ENCODE peak calls at places on chromosomes 2 and 18, in nine cellular contexts. M is astrocyte of the spinal cord, G is mucosa of descending colon, Q is A549, I is mesothelial cell of epicardium, D is breast epithelium, O is fibroblast of lung, H is prostate gland, B is esophagus squamous epithelium. Z is an unnamed sample.

GRCh38 chr2:119521437-119521825 is 2.9 kb downstream of the SCTR start:
- DNase-seq in I (no peak), M (no peak), O (no peak), H (no peak), Q (no peak), G (no peak), B (no peak), D (no peak), Z (no peak)

GRCh38 chr2:191863988-191864387 is 17.1 kb upstream of the CAVIN2 start:
- DNase-seq in Q (no peak), B (no peak), H (no peak), I (no peak), D (no peak), M (peak), G (no peak), O (peak), Z (no peak)

GRCh38 chr18:57427429-57428181 is 7.6 kb upstream of the ONECUT2 start:
- DNase-seq in M (no peak), Q (no peak), G (no peak), D (no peak), I (no peak), H (no peak), O (no peak), B (no peak), Z (peak)

GRCh38 chr2:165219491-165219890 is 15.6 kb upstream of the SCN3A start:
- DNase-seq in O (no peak), M (no peak), I (no peak), Q (no peak), H (no peak), B (no peak), D (no peak), G (no peak), Z (no peak)

GRCh38 chr2:221500501-221501209 is 71.4 kb downstream of the EPHA4 start:
- DNase-seq in I (no peak), B (no peak), Q (no peak), M (no peak), D (no peak), O (peak), G (no peak), H (no peak), Z (no peak)

GRCh38 chr2:204794624-204795023 is 249.3 kb downstream of the PARD3B start:
- DNase-seq in M (no peak), D (no peak), H (no peak), B (no peak), I (no peak), O (no peak), Q (no peak), G (no peak), Z (no peak)

GRCh38 chr2:120546077-120546864 is 189.4 kb upstream of the GLI2 start:
- DNase-seq in M (peak), G (peak), Q (no peak), O (peak), H (no peak), B (no peak), D (no peak), I (no peak), Z (no peak)

GRCh38 chr18:35042389-35043066 is 1.3 kb downstream of the MAPRE2 start:
- DNase-seq in G (no peak), M (no peak), O (peak), D (no peak), H (no peak), I (no peak), B (no peak), Q (no peak), Z (no peak)

GRCh38 chr18:59966913-59967312 is 67.1 kb downstream of the PMAIP1 start:
- DNase-seq in B (no peak), Q (no peak), D (no peak), O (no peak), G (no peak), H (peak), M (no peak), I (no peak), Z (no peak)

GRCh38 chr2:148885988-148886387 is 11.0 kb downstream of the KIF5C start:
- DNase-seq in I (no peak), Q (no peak), D (no peak), H (no peak), B (no peak), M (no peak), G (no peak), O (no peak), Z (no peak)

GRCh38 chr2:241813806-241814570 is 5.0 kb downstream of the NEU4 start:
- DNase-seq in D (no peak), O (no peak), B (no peak), H (no peak), M (no peak), G (no peak), I (no peak), Q (no peak), Z (peak)

GRCh38 chr2:46988230-46988629 is 72.6 kb upstream of the MCFD2 start:
- DNase-seq in M (no peak), Q (no peak), G (no peak), H (no peak), D (no peak), I (no peak), O (no peak), B (no peak), Z (no peak)

GRCh38 chr2:136056077-136056688 is 61.8 kb downstream of the CXCR4 start:
- DNase-seq in H (no peak), B (no peak), D (no peak), M (no peak), O (no peak), G (no peak), Q (no peak), I (no peak), Z (no peak)

GRCh38 chr2:222205136-222205535 is 93.7 kb downstream of the PAX3 start:
- DNase-seq in O (no peak), I (no peak), Q (no peak), M (no peak), B (no peak), D (no peak), H (no peak), G (no peak), Z (no peak)

GRCh38 chr2:174330945-174331619 is 3.7 kb upstream of the SP9 start:
- DNase-seq in M (no peak), O (no peak), I (no peak), B (no peak), Q (no peak), D (no peak), H (no peak), G (no peak), Z (no peak)

GRCh38 chr2:220279372-220279771 is 651.9 kb downstream of the SLC4A3 start:
- DNase-seq in M (peak), I (no peak), Q (peak), O (peak), B (no peak), H (no peak), D (no peak), G (no peak), Z (no peak)

GRCh38 chr18:41370740-41371623 is 584.1 kb upstream of the PIK3C3 start:
- DNase-seq in Q (no peak), D (no peak), I (no peak), O (no peak), M (no peak), H (no peak), G (no peak), B (no peak), Z (no peak)

GRCh38 chr2:110674620-110675555 is 3.0 kb downstream of the BUB1 start:
- DNase-seq in D (no peak), Q (peak), O (peak), B (no peak), I (no peak), G (no peak), M (peak), H (no peak), Z (peak)

GRCh38 chr2:174730530-174731018 is 33.7 kb downstream of the CHRNA1 start:
- DNase-seq in O (no peak), M (no peak), D (no peak), B (no peak), I (no peak), H (no peak), Q (no peak), G (no peak), Z (no peak)

GRCh38 chr2:84879595-84880394 is 1.1 kb downstream of the TRABD2A start:
- DNase-seq in H (no peak), O (no peak), I (no peak), G (peak), D (no peak), M (no peak), B (no peak), Q (no peak), Z (peak)

GRCh38 chr2:120374821-120375220 is 28.9 kb downstream of the INHBB start:
- DNase-seq in M (no peak), O (no peak), G (no peak), D (no peak), I (no peak), Q (no peak), H (no peak), B (no peak), Z (no peak)

GRCh38 chr2:35204881-35205280 is 1150.7 kb upstream of the CRIM1 start:
- DNase-seq in H (no peak), M (no peak), Q (no peak), I (no peak), D (no peak), B (no peak), G (no peak), O (no peak), Z (no peak)

GRCh38 chr2:35204325-35204724 is 1151.3 kb upstream of the CRIM1 start:
- DNase-seq in O (no peak), I (no peak), Q (no peak), H (no peak), M (no peak), G (no peak), B (no peak), D (no peak), Z (no peak)

GRCh38 chr2:35199298-35199697 is 1156.3 kb upstream of the CRIM1 start:
- DNase-seq in G (no peak), I (no peak), O (no peak), B (no peak), M (no peak), Q (no peak), H (no peak), D (no peak), Z (no peak)
- TF ChIP-seq CTCF in G (no peak), I (no peak), O (no peak), B (no peak), M (no peak), Q (no peak), H (no peak), D (no peak), Z (no peak)

DNA sequence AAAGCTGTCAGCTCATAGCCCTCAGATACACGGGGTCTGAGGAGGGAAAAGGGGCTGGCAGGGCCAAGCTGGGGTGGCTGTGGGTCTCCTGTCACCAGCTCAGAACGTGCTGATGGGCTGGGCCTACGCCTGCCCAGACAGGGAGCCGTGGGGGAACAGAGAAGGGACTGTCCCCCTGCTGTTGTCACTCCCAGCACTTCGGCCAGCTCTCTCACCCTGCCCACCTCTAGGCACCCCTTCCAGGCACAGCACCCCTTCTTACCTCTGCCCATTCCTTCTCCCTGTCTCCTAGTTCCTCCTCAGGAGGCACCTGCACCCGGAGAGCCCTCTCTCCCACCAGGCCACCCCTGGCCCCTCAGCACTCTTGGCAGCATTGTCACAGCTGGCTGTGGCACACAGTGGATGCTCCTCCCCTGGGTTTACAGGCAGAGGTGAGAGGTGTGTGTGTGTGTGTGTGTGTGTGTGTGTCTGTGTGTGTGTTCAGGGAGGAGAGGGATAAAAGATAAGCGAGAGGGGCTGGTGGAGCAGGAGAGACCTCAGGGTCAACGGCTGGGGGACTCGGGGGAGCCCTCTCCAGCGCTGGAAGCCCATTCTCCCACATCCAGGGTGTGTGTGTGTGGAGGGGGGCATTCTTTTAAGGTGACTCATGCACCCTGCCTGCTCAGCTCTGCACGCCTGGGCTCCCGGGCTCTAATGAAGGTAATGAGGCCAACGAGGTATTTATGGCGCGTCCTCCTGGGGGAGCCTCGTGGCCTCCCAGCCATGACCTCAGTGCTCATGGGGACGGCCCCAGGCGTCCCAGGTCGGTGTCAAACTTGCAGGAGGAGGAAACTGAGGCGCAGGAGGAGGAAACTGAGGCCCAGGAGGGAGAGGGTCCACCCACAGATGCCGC is 66.1 kb upstream of the SMAD7 start:
- DNase-seq in O (peak), M (peak), D (peak), B (no peak), H (no peak), I (no peak), Q (peak), G (no peak), Z (no peak)
- TF ChIP-seq CTCF in O (no peak), M (no peak), D (no peak), B (no peak), H (no peak), I (no peak), Q (no peak), G (no peak), Z (no peak)

GRCh38 chr2:102286041-102286440 is 25.3 kb upstream of the IL1RL1 start:
- DNase-seq in B (no peak), I (no peak), M (no peak), Q (no peak), D (no peak), O (no peak), H (no peak), G (no peak), Z (no peak)

GRCh38 chr2:102282646-102283045 is 28.7 kb upstream of the IL1RL1 start:
- DNase-seq in M (no peak), O (peak), B (no peak), H (no peak), D (no peak), I (no peak), G (no peak), Q (no peak), Z (no peak)

GRCh38 chr2:102285368-102285767 is 26.0 kb upstream of the IL1RL1 start:
- DNase-seq in D (no peak), Q (no peak), B (no peak), I (no peak), M (no peak), O (peak), H (no peak), G (no peak), Z (no peak)

GRCh38 chr2:102284611-102285010 is 26.8 kb upstream of the IL1RL1 start:
- DNase-seq in O (peak), Q (no peak), G (no peak), B (no peak), H (no peak), D (no peak), M (no peak), I (no peak), Z (no peak)

GRCh38 chr2:102283996-102284395 is 27.4 kb upstream of the IL1RL1 start:
- DNase-seq in B (no peak), D (no peak), I (no peak), O (peak), H (no peak), M (no peak), Q (no peak), G (no peak), Z (no peak)
- TF ChIP-seq CTCF in B (no peak), D (no peak), I (no peak), O (no peak), H (no peak), M (no peak), Q (no peak), G (no peak), Z (no peak)

DNA sequence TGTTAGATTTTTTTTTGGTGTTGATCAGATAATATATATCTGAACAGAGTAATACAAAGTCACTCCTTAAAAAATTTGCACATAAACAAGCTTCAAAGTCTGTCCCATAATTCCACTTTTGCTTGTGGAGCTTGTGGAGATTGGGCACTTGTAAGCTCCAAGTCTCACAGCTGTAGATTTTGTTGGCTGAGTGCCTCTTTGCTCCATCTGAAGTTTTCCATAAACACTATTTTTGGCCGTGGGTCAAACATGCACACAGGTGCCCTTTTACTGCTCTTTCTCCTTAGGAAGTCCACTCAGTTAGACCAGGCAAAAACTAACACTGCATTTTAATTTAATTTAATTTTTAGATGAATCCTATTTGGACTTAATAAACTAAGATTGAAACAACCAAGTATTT is 3.6 kb upstream of the KCNJ13 start:
- DNase-seq in I (no peak), B (no peak), O (peak), D (no peak), Q (no peak), G (no peak), M (peak), H (peak), Z (no peak)
- TF ChIP-seq CTCF in I (no peak), B (no peak), O (no peak), D (no peak), Q (no peak), G (no peak), M (no peak), H (no peak), Z (no peak)

DNA sequence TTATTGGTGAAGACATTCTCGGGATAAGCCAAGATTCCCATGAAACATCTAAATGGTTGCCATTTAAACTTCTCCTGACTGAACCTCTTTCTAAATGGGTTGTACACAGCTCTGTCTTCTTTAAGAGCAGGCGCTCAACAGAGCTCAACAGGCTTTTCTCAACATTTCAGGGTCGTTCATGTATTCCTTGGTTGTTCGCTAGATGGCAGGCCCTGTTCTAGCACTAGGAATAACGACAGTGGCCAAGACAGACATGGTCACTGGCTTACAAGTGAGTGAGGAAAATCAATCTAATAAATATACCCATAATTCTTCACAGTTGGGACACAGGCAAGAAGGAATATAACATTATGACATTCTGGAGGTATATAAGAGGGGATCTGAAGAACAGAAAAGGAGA is 154.5 kb downstream of the SMAD2 start:
- DNase-seq in M (no peak), I (no peak), B (no peak), D (no peak), Q (no peak), G (no peak), O (no peak), H (no peak), Z (no peak)
- TF ChIP-seq CTCF in M (peak), I (no peak), B (no peak), D (no peak), Q (no peak), G (no peak), O (peak), H (no peak), Z (no peak)

DNA sequence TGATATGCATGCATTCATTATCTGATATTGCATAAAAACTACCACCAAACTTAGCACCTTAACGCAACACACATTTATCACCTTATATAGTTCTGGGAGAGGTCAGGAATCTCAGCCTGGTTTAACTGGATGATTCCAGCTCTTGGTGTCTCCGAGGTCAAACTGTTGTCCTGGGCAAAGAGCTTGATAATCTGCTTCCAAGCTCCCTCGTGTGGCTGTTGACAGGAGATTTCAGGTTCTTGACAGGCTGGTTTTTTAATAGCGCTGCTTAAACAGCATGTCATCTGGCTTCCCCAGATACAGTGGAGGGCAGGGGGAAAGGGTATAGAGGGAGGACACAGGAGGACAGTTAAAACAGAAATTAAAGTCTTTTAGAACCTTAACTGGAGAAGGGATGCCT is 785.0 kb downstream of the CNTNAP5 start:
- DNase-seq in B (no peak), O (no peak), G (no peak), Q (no peak), D (no peak), M (no peak), H (no peak), I (no peak), Z (no peak)
- TF ChIP-seq CTCF in B (no peak), O (no peak), G (peak), Q (no peak), D (no peak), M (peak), H (no peak), I (no peak), Z (no peak)

DNA sequence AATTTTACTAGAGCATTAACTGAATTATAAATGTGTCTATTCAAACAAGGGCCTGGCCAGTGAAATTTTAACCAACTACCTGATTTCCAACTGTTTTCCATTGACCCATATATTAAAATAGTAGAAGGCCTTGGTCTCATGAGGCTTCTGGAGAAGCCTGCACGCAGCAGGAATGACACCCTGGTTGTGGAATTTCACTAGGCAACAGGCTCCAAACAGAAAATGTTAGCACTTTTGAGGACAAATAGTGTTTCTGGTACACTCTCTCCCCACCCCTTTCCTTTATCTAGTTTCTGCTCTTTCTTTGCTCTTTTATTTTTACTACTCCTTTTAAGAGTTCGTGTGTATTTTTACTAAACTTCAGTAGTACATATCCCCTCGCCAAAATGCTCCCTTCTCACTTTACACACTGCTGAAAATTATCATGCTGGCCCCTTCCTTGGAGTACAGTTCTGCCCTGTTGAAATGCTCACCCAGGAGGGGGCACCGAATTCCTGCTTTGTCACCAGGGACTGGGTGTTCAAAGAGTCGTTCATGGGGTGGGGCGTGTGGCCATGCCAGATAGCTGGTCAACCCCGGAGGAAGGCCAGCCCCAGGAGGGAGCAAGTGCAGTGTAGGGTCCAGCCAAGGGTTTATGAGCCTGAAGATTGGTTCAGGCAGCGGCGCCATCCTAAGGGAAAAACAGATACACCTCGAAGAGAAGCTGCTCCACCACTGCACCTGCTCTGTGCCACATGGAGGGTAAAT is 22.1 kb upstream of the COL6A3 start:
- DNase-seq in M (peak), B (no peak), G (no peak), D (no peak), O (peak), I (no peak), Q (no peak), H (no peak), Z (no peak)
- TF ChIP-seq CTCF in M (no peak), B (no peak), G (no peak), D (no peak), O (no peak), I (no peak), Q (no peak), H (no peak), Z (no peak)

Z was measured in GM10248.